ENCODE peak calls at places on chromosome X, in five cellular contexts. Q is cardiac muscle cell; B is CD4-positive, CD25-positive, alpha-beta regulatory T cell; H is pancreas; N is right atrium auricular region. D is an unnamed sample. For H3K9me3 and H3K4me1, the result is how much of the 10 kb centered on the place peaks cover.

GRCh38 chrX:128518508-128518907 is 466.3 kb upstream of the ACTRT1 start:
- DNase-seq in N (no peak), H (no peak), Q (no peak), B (no peak), D (no peak)

GRCh38 chrX:124005220-124005619 is 43.7 kb downstream of the STAG2 start:
- DNase-seq in Q (no peak), B (no peak), H (no peak), N (no peak), D (no peak)

GRCh38 chrX:1529756-1530155 is 7.2 kb downstream of the P2RY8 start:
- DNase-seq in Q (no peak), B (no peak), H (no peak), N (no peak), D (no peak)

GRCh38 chrX:129540068-129540653 is at the start of gene OCRL:
- DNase-seq in N (peak), B (peak), Q (peak), H (peak), D (peak)

GRCh38 chrX:4382273-4382672 is 668.8 kb upstream of the PRKX start:
- DNase-seq in Q (no peak), N (no peak), B (no peak), H (no peak), D (no peak)

GRCh38 chrX:53481093-53481492 is 46.9 kb upstream of the HSD17B10 start:
- DNase-seq in Q (no peak), N (no peak), H (no peak), B (no peak), D (no peak)

GRCh38 chrX:16022580-16023170 is 100.7 kb upstream of the GRPR start:
- DNase-seq in Q (peak), N (no peak), B (no peak), H (no peak), D (no peak)

GRCh38 chrX:36908801-36909403 is 99.3 kb upstream of the FAM47C start:
- DNase-seq in N (no peak), H (no peak), Q (peak), B (no peak), D (no peak)

GRCh38 chrX:18789916-18790315 is 82.5 kb downstream of the PPEF1 start:
- DNase-seq in N (no peak), H (no peak), B (no peak), Q (no peak), D (no peak)

GRCh38 chrX:13120017-13120416 is 75.6 kb upstream of the FAM9C start:
- DNase-seq in N (peak), Q (peak), H (no peak), B (no peak), D (no peak)

GRCh38 chrX:107773206-107773605 is 2.4 kb downstream of the TSC22D3 start:
- DNase-seq in Q (no peak), B (no peak), H (no peak), N (no peak), D (no peak)
- H3K27ac ChIP-seq in Q (no peak), B (no peak), H (no peak), N (no peak), D (no peak)

GRCh38 chrX:30800901-30801300 is 88.2 kb downstream of the TAB3 start:
- DNase-seq in H (no peak), B (no peak), Q (no peak), N (no peak), D (no peak)

GRCh38 chrX:30794497-30794896 is 94.6 kb downstream of the TAB3 start:
- DNase-seq in H (no peak), N (no peak), Q (no peak), B (no peak), D (no peak)

GRCh38 chrX:30795981-30796958 is 92.8 kb downstream of the TAB3 start:
- DNase-seq in B (no peak), Q (no peak), N (no peak), H (no peak), D (no peak)

GRCh38 chrX:30798810-30799209 is 90.2 kb downstream of the TAB3 start:
- DNase-seq in N (no peak), H (no peak), Q (no peak), B (no peak), D (no peak)

DNA sequence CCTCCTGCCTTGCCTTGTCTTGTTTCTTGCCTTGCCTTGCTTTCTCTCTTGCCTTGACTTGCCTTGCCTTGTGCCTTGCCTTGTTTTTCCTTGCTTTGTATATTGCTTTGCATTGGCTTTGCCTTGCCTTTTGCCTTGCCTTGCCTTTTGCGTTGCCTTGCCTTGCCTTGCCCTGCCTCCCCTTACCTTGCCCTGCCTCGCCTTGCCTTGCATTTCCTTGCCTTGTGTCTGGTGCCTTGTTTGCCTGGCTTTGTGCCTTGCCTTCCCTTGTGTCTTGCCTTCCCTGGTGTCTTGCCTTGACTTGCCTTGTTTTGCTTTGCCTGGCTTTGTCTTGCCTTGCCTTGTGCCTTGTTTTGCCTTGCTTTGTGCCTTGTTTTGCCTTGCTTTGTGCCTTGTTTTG is 89.7 kb downstream of the TAB3 start:
- DNase-seq in B (no peak), N (no peak), Q (no peak), H (no peak), D (no peak)
- H3K9me3 ChIP-seq in B (under half), N (under half), Q (under half), H (under half), D (under half)

GRCh38 chrX:24468245-24468644 is 3.2 kb downstream of the PDK3 start:
- DNase-seq in B (no peak), Q (no peak), H (no peak), N (no peak), D (no peak)
- H3K4me1 ChIP-seq in B (under half), Q (under half), H (under half), N (under half), D (under half)

GRCh38 chrX:40245411-40246140 is 147.8 kb upstream of the BCOR start:
- DNase-seq in H (no peak), Q (peak), N (no peak), B (no peak), D (no peak)

GRCh38 chrX:40247382-40247781 is 149.6 kb upstream of the BCOR start:
- DNase-seq in N (no peak), B (no peak), Q (no peak), H (no peak), D (no peak)

GRCh38 chrX:40244116-40244515 is 146.4 kb upstream of the BCOR start:
- DNase-seq in B (no peak), H (no peak), Q (peak), N (no peak), D (no peak)

GRCh38 chrX:40243699-40244098 is 145.9 kb upstream of the BCOR start:
- DNase-seq in Q (no peak), B (no peak), H (no peak), N (no peak), D (no peak)

DNA sequence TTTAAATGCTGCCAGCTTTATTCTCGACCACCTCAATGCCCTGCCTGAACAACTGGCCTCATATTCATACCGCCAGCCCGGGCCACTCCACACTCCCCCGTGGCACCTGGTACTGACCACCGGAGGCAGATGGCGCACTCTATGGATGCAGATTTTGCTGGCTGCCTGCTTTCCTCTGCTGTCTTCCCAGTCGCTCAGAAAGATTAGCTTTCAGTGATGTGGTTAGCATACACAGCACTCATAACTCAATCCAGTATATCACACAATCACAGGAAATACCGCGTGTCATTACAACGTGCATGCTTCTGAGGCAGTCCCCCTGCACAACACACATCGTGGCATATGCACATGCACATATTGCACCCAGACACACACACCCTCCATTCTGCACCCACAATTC is 147.2 kb upstream of the BCOR start:
- DNase-seq in Q (peak), B (no peak), N (no peak), H (no peak), D (no peak)
- H3K27ac ChIP-seq in Q (no peak), B (no peak), N (no peak), H (no peak), D (no peak)

DNA sequence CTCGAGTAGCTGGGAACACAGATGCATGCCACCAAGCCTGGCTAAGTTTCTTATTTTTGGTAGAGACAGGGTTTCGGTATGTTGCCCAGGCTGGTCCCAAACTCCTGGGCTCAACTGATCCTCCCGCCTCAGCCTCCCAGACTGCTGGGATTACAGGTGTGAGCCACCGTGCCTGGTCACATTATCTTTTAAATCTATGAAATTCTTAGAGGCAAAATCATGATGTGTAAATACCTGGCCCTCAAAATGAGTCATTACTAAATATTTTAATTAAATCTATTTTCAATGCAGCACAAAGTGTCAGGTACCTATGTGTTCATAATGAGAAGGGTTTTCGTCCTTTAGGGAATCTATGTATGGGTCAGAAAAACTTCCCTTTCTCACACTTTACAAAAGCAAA is 222.5 kb upstream of the GPC4 start:
- DNase-seq in N (no peak), H (no peak), B (no peak), Q (no peak), D (no peak)
- H3K9me3 ChIP-seq in N (under half), H (under half), B (under half), Q (under half), D (under half)

GRCh38 chrX:24150051-24150790 is 692 bp downstream of the ZFX start:
- DNase-seq in N (peak), H (peak), B (peak), Q (peak), D (peak)

GRCh38 chrX:24148118-24148517 is 1.4 kb upstream of the ZFX start:
- DNase-seq in N (no peak), H (no peak), B (no peak), Q (no peak), D (peak)

GRCh38 chrX:24151513-24151912 is 2.0 kb downstream of the ZFX start:
- DNase-seq in N (no peak), B (no peak), Q (no peak), H (no peak), D (no peak)

GRCh38 chrX:24148535-24149345 is 789 bp upstream of the ZFX start:
- DNase-seq in H (no peak), B (peak), N (no peak), Q (peak), D (no peak)

DNA sequence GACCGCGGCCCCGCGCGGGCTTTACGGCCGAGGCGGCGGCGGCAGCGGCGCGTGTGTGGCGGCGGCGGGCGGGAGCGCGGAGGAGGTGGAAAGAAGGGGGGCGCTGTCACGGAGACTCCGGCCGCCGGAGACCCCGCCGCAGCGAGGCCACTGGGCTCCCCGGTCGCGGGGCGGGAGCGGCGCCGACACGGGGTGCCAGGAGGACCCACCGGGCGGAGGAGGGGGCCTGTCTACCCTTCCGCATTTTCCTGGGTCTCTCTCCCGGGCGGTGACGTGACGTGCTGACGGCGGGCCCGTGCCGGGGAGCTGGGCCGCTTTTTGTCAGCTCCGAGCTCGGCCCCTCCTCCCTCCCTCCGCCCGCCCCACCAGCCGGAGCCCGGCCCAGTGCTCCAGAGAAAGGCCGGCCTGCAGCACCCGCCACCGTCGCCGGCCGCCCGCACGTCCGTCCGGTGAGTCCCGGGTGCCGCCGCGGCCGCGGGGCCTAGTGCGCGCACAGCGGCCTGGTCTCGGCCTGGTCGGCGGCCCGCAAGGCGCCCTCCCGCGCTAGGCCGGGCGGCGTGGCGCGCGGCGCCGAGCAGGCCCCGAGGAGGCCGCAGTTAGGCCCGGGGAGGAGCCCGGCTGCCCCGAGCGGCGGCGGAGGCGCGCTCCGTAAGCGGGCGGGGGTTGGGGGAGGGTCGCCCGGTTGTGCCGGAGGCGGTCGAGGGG is at the start of gene ZFX:
- DNase-seq in B (peak), N (peak), Q (peak), H (peak), D (peak)
- H3K4me1 ChIP-seq in B (under half), N (half or more), Q (half or more), H (half or more), D (under half)

GRCh38 chrX:153763989-153764755 is at the start of gene PLXNB3:
- DNase-seq in H (peak), B (peak), Q (peak), N (peak), D (peak)

GRCh38 chrX:153765138-153766079 is 1.4 kb downstream of the PLXNB3 start:
- DNase-seq in H (peak), N (no peak), B (no peak), Q (peak), D (no peak)

GRCh38 chrX:153766098-153766817 is 2.2 kb downstream of the PLXNB3 start:
- DNase-seq in B (no peak), Q (peak), N (no peak), H (peak), D (no peak)

GRCh38 chrX:153763298-153763932 is 634 bp upstream of the PLXNB3 start:
- DNase-seq in H (peak), Q (no peak), B (no peak), N (no peak), D (no peak)

DNA sequence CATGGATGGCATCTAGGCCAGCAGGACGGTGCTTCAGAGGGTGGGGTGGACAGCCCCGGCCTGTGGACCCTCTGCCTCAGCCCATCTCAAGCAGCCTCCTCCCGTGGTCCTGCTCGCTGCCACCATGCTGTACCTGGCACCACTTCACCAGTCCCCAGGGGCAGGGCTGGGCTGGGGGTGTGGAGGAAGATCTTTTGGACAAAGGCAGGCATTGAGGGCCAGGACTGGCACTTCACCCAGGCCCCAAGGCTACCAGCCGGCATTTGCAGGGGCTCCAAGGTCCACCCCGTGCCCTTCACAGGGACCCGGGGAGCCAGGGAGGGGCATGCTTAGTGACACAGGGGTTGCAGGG is 713 bp downstream of the PLXNB3 start:
- DNase-seq in N (no peak), H (peak), B (no peak), Q (no peak), D (no peak)
- H3K27ac ChIP-seq in N (peak), H (peak), B (no peak), Q (no peak), D (peak)

GRCh38 chrX:55196688-55197087 is 23.5 kb upstream of the PAGE5 start:
- DNase-seq in Q (no peak), H (no peak), B (no peak), N (no peak), D (no peak)
- H3K9me3 ChIP-seq in Q (under half), H (under half), B (under half), N (under half), D (under half)

GRCh38 chrX:153626863-153627674 is 19.9 kb upstream of the DUSP9 start:
- DNase-seq in N (no peak), B (no peak), Q (no peak), H (peak), D (no peak)
- H3K4me1 ChIP-seq in N (under half), B (under half), Q (under half), H (under half), D (under half)